ENCODE peak calls at places on chromosomes 12 and 14, in seven cellular contexts. T is NCI-H1417 treated with DMSO at 0.1 percent for 48 hours; E is heart left ventricle; J is neuronal stem cell; F is activated T-cell treated with anti-CD3 and anti-CD28 coated beads, Interleukin-2, amount 50 U/mL, for 48 hours; W is HFF-Myc; C is AG10803. H is an unnamed sample.

GRCh38 chr14:80576401-80576800 is 365.1 kb upstream of the DIO2 start:
- DNase-seq in E (no peak), F (no peak), C (no peak), W (no peak), T (no peak), J (no peak), H (no peak)

GRCh38 chr12:82688035-82688501 is 1.4 kb downstream of the TMTC2 start:
- DNase-seq in T (no peak), J (no peak), E (no peak), W (no peak), C (peak), F (no peak), H (no peak)

GRCh38 chr14:100562751-100563150 is 24.5 kb downstream of the BEGAIN start:
- DNase-seq in J (no peak), C (no peak), W (no peak), T (no peak), E (no peak), F (no peak), H (no peak)

GRCh38 chr12:53229454-53229853 is 2.6 kb downstream of the RARG start:
- DNase-seq in F (no peak), C (no peak), E (no peak), W (no peak), T (no peak), J (no peak), H (no peak)

GRCh38 chr12:131985145-131985875 is 35.6 kb downstream of the EP400 start:
- DNase-seq in W (no peak), T (no peak), E (no peak), C (no peak), F (no peak), J (no peak), H (no peak)

GRCh38 chr12:57592551-57593165 is 1.7 kb downstream of the PIP4K2C start:
- DNase-seq in J (no peak), T (no peak), C (peak), E (no peak), W (no peak), F (no peak), H (no peak)

GRCh38 chr12:81360916-81361315 is 283.0 kb downstream of the ACSS3 start:
- DNase-seq in C (no peak), E (no peak), F (no peak), W (no peak), T (no peak), J (no peak), H (no peak)

GRCh38 chr14:100281286-100282082 is 24.8 kb downstream of the SLC25A29 start:
- DNase-seq in F (no peak), C (no peak), W (no peak), E (no peak), J (no peak), T (no peak), H (no peak)

GRCh38 chr12:92769124-92769901 is 66.5 kb downstream of the PLEKHG7 start:
- DNase-seq in J (no peak), C (no peak), T (no peak), E (no peak), F (no peak), W (no peak), H (no peak)

GRCh38 chr14:89773644-89774316 is 180.8 kb downstream of the EFCAB11 start:
- DNase-seq in J (no peak), C (no peak), F (peak), E (peak), W (no peak), T (no peak), H (peak)

GRCh38 chr12:106032141-106032925 is 106.4 kb downstream of the NUAK1 start:
- DNase-seq in W (no peak), C (peak), J (no peak), E (no peak), T (no peak), F (no peak), H (no peak)

GRCh38 chr12:118022728-118023109 is 6.2 kb downstream of the RFC5 start:
- DNase-seq in W (no peak), J (no peak), F (no peak), C (no peak), E (no peak), T (no peak), H (no peak)

GRCh38 chr14:81936348-81936747 is 402.7 kb upstream of the SEL1L start:
- DNase-seq in E (no peak), W (no peak), J (no peak), F (no peak), T (no peak), C (no peak), H (no peak)

GRCh38 chr14:105392161-105393090 is 5.9 kb upstream of the TEX22 start:
- DNase-seq in W (no peak), F (no peak), E (no peak), J (no peak), C (no peak), T (no peak), H (no peak)

GRCh38 chr14:77962731-77963520 is 163.0 kb downstream of the ADCK1 start:
- DNase-seq in T (no peak), C (no peak), F (no peak), W (no peak), J (no peak), E (no peak), H (no peak)

GRCh38 chr12:87866602-87867292 is 162.5 kb downstream of the C12orf50 start:
- DNase-seq in C (peak), F (no peak), W (peak), J (no peak), E (no peak), T (no peak), H (no peak)

GRCh38 chr14:95756751-95757150 is 42.8 kb upstream of the TCL1A start:
- DNase-seq in T (no peak), J (no peak), F (no peak), E (no peak), W (no peak), C (no peak), H (no peak)

GRCh38 chr14:70789961-70790360 is 19.4 kb downstream of the MAP3K9 start:
- DNase-seq in J (no peak), W (no peak), F (no peak), E (no peak), T (no peak), C (no peak), H (no peak)

GRCh38 chr12:26643532-26644315 is 189.3 kb downstream of the ITPR2 start:
- DNase-seq in F (no peak), J (peak), T (no peak), W (no peak), E (no peak), C (no peak), H (no peak)

GRCh38 chr12:77003961-77004360 is 61.4 kb downstream of the E2F7 start:
- DNase-seq in F (no peak), E (no peak), T (no peak), C (no peak), J (no peak), W (no peak), H (no peak)

GRCh38 chr12:52377266-52377665 is 8.2 kb downstream of the KRT84 start:
- DNase-seq in F (no peak), E (no peak), T (no peak), J (no peak), C (no peak), W (no peak), H (no peak)

GRCh38 chr12:55017421-55017820 is 2.4 kb upstream of the NEUROD4 start:
- DNase-seq in C (no peak), F (no peak), T (no peak), W (no peak), J (no peak), E (no peak), H (no peak)

GRCh38 chr12:76698316-76698715 is 65.6 kb upstream of the ZDHHC17 start:
- DNase-seq in F (no peak), T (no peak), E (no peak), C (no peak), J (no peak), W (no peak), H (no peak)

GRCh38 chr14:65019944-65020566 is 33.4 kb downstream of the FNTB start:
- DNase-seq in C (peak), F (no peak), E (no peak), W (peak), T (no peak), J (peak), H (peak)

GRCh38 chr14:59055439-59056045 is 132.9 kb upstream of the DAAM1 start:
- DNase-seq in J (peak), W (peak), C (peak), F (no peak), E (no peak), T (no peak), H (peak)

GRCh38 chr12:132506730-132507538 is 17.0 kb downstream of the FBRSL1 start:
- DNase-seq in E (peak), J (no peak), W (peak), F (peak), C (peak), T (no peak), H (no peak)

GRCh38 chr12:124759841-124760508 is 103.7 kb downstream of the SCARB1 start:
- DNase-seq in F (no peak), T (no peak), W (no peak), E (no peak), J (no peak), C (peak), H (no peak)

GRCh38 chr14:32883189-32883588 is 55.5 kb upstream of the NPAS3 start:
- DNase-seq in J (no peak), F (no peak), E (no peak), W (no peak), C (no peak), T (no peak), H (no peak)

GRCh38 chr12:5768171-5768879 is 176.7 kb downstream of the ANO2 start:
- DNase-seq in W (no peak), E (peak), J (no peak), C (no peak), F (no peak), T (no peak), H (no peak)

H was measured in NCI-H460.